ENCODE peak calls at places on chromosomes 6 and 20, in five cellular contexts. One of them, this sample, is unnamed.

GRCh38 chr20:62716198-62716940 is 7.7 kb downstream of the NTSR1 start:
- DNase-seq in epithelial cell of esophagus: no peak
- DNase-seq in CD4-positive, CD25-positive, alpha-beta regulatory T cell: no peak
- DNase-seq in cerebellar cortex: no peak
- DNase-seq in AG04450: no peak
- DNase-seq in this sample: no peak

GRCh38 chr6:159540152-159540551 is 152.9 kb downstream of the SOD2 start:
- DNase-seq in epithelial cell of esophagus: no peak
- DNase-seq in CD4-positive, CD25-positive, alpha-beta regulatory T cell: no peak
- DNase-seq in cerebellar cortex: no peak
- DNase-seq in AG04450: no peak
- DNase-seq in this sample: peak

GRCh38 chr6:139762587-139763031 is 388.2 kb upstream of the CITED2 start:
- DNase-seq in CD4-positive, CD25-positive, alpha-beta regulatory T cell: no peak
- DNase-seq in AG04450: no peak
- DNase-seq in cerebellar cortex: peak
- DNase-seq in epithelial cell of esophagus: peak
- DNase-seq in this sample: no peak

GRCh38 chr6:142802124-142802523 is 142.9 kb downstream of the HIVEP2 start:
- DNase-seq in AG04450: peak
- DNase-seq in CD4-positive, CD25-positive, alpha-beta regulatory T cell: no peak
- DNase-seq in epithelial cell of esophagus: peak
- DNase-seq in cerebellar cortex: peak
- DNase-seq in this sample: peak

GRCh38 chr6:111175135-111175534 is 87.8 kb downstream of the SLC16A10 start:
- DNase-seq in cerebellar cortex: no peak
- DNase-seq in CD4-positive, CD25-positive, alpha-beta regulatory T cell: no peak
- DNase-seq in AG04450: no peak
- DNase-seq in epithelial cell of esophagus: no peak
- DNase-seq in this sample: no peak

GRCh38 chr20:60481051-60481741 is 523.0 kb downstream of the CDH26 start:
- DNase-seq in cerebellar cortex: no peak
- DNase-seq in CD4-positive, CD25-positive, alpha-beta regulatory T cell: no peak
- DNase-seq in epithelial cell of esophagus: no peak
- DNase-seq in AG04450: no peak
- DNase-seq in this sample: no peak

GRCh38 chr6:51842066-51842465 is 245.3 kb downstream of the PKHD1 start:
- DNase-seq in cerebellar cortex: no peak
- DNase-seq in CD4-positive, CD25-positive, alpha-beta regulatory T cell: no peak
- DNase-seq in epithelial cell of esophagus: no peak
- DNase-seq in AG04450: no peak
- DNase-seq in this sample: no peak

GRCh38 chr6:125165256-125165655 is 11.7 kb downstream of the TPD52L1 start:
- DNase-seq in cerebellar cortex: no peak
- DNase-seq in CD4-positive, CD25-positive, alpha-beta regulatory T cell: no peak
- DNase-seq in AG04450: no peak
- DNase-seq in epithelial cell of esophagus: no peak
- DNase-seq in this sample: no peak

GRCh38 chr6:158662607-158663464 is 13.0 kb downstream of the SYTL3 start:
- DNase-seq in cerebellar cortex: no peak
- DNase-seq in epithelial cell of esophagus: no peak
- DNase-seq in CD4-positive, CD25-positive, alpha-beta regulatory T cell: no peak
- DNase-seq in AG04450: no peak
- DNase-seq in this sample: no peak

GRCh38 chr6:13924146-13924948 is 405 bp upstream of the RNF182 start:
- DNase-seq in cerebellar cortex: peak
- DNase-seq in AG04450: no peak
- DNase-seq in epithelial cell of esophagus: peak
- DNase-seq in CD4-positive, CD25-positive, alpha-beta regulatory T cell: no peak
- DNase-seq in this sample: no peak

GRCh38 chr6:13814938-13815575 is 700 bp upstream of the MCUR1 start:
- DNase-seq in cerebellar cortex: no peak
- DNase-seq in epithelial cell of esophagus: no peak
- DNase-seq in CD4-positive, CD25-positive, alpha-beta regulatory T cell: no peak
- DNase-seq in AG04450: no peak
- DNase-seq in this sample: no peak

GRCh38 chr20:62294516-62294915 is 8.3 kb upstream of the ADRM1 start:
- DNase-seq in epithelial cell of esophagus: no peak
- DNase-seq in CD4-positive, CD25-positive, alpha-beta regulatory T cell: no peak
- DNase-seq in cerebellar cortex: no peak
- DNase-seq in AG04450: no peak
- DNase-seq in this sample: no peak

GRCh38 chr20:8932192-8933150 is 136.4 kb upstream of the PLCB4 start:
- DNase-seq in epithelial cell of esophagus: peak
- DNase-seq in cerebellar cortex: no peak
- DNase-seq in CD4-positive, CD25-positive, alpha-beta regulatory T cell: no peak
- DNase-seq in AG04450: no peak
- DNase-seq in this sample: no peak

GRCh38 chr6:150115769-150116168 is 27.1 kb upstream of the PPP1R14C start:
- DNase-seq in CD4-positive, CD25-positive, alpha-beta regulatory T cell: no peak
- DNase-seq in AG04450: no peak
- DNase-seq in cerebellar cortex: no peak
- DNase-seq in epithelial cell of esophagus: no peak
- DNase-seq in this sample: no peak

GRCh38 chr6:81933648-81934047 is 181.2 kb upstream of the TENT5A start:
- DNase-seq in CD4-positive, CD25-positive, alpha-beta regulatory T cell: no peak
- DNase-seq in cerebellar cortex: no peak
- DNase-seq in AG04450: no peak
- DNase-seq in epithelial cell of esophagus: peak
- DNase-seq in this sample: peak

GRCh38 chr20:34579191-34579661 is 20.7 kb downstream of the MAP1LC3A start:
- DNase-seq in AG04450: no peak
- DNase-seq in cerebellar cortex: peak
- DNase-seq in epithelial cell of esophagus: peak
- DNase-seq in CD4-positive, CD25-positive, alpha-beta regulatory T cell: no peak
- DNase-seq in this sample: peak

GRCh38 chr6:159971341-159972178 is 2.7 kb downstream of the IGF2R start:
- DNase-seq in AG04450: no peak
- DNase-seq in cerebellar cortex: no peak
- DNase-seq in CD4-positive, CD25-positive, alpha-beta regulatory T cell: no peak
- DNase-seq in epithelial cell of esophagus: no peak
- DNase-seq in this sample: no peak

GRCh38 chr20:11651138-11651537 is 266.6 kb upstream of the BTBD3 start:
- DNase-seq in cerebellar cortex: no peak
- DNase-seq in AG04450: no peak
- DNase-seq in CD4-positive, CD25-positive, alpha-beta regulatory T cell: no peak
- DNase-seq in epithelial cell of esophagus: no peak
- DNase-seq in this sample: no peak

This sample was measured in HepG2.